ENCODE peak calls at places on chromosome 17, in four cellular contexts. A, K, P and I are unnamed samples.

GRCh38 chr17:32289454-32289853 is 23.8 kb downstream of the RHBDL3 start:
- DNase-seq in K (no peak), P (no peak), A (no peak), I (no peak)

GRCh38 chr17:71118039-71118438 is 948.7 kb downstream of the KCNJ2 start:
- DNase-seq in A (peak; percentile 27), K (no peak), P (peak; percentile 59), I (no peak)

GRCh38 chr17:4808378-4808767 is 1.4 kb downstream of the PLD2 start:
- DNase-seq in A (peak; percentile 19), P (peak; percentile 71), K (no peak), I (no peak)

GRCh38 chr17:2253768-2254406 is 49.7 kb downstream of the SMG6 start:
- DNase-seq in P (no peak), K (no peak), A (no peak), I (no peak)

GRCh38 chr17:81420769-81421462 is 25.7 kb downstream of the BAHCC1 start:
- DNase-seq in P (peak; percentile 76), A (no peak), K (no peak), I (no peak)

GRCh38 chr17:60169921-60170817 is 20.4 kb downstream of the CA4 start:
- DNase-seq in K (no peak), A (no peak), P (no peak), I (no peak)

GRCh38 chr17:42989726-42990652 is 8.2 kb upstream of the RPL27 start:
- DNase-seq in K (no peak), P (no peak), A (no peak), I (no peak)

GRCh38 chr17:40558651-40559015 is 6.6 kb downstream of the CCR7 start:
- DNase-seq in A (no peak), K (peak; percentile 6), P (no peak), I (no peak)

GRCh38 chr17:36535669-36536081 is 888 bp downstream of the PIGW start:
- DNase-seq in A (no peak), K (no peak), P (no peak), I (no peak)

GRCh38 chr17:7019406-7019805 is 3.4 kb upstream of the BCL6B start:
- DNase-seq in K (no peak), A (no peak), P (no peak), I (no peak)

GRCh38 chr17:74290340-74290739 is 16.3 kb downstream of the DNAI2 start:
- DNase-seq in P (no peak), K (no peak), A (no peak), I (no peak)

GRCh38 chr17:76948726-76949342 is 80.6 kb downstream of the MGAT5B start:
- DNase-seq in K (no peak), A (no peak), P (no peak), I (no peak)

GRCh38 chr17:76572201-76572910 is 13.3 kb downstream of the ST6GALNAC2 start:
- DNase-seq in A (no peak), P (no peak), K (no peak), I (no peak)

GRCh38 chr17:75764711-75765421 is at the start of gene GALK1:
- DNase-seq in A (peak; percentile 73), K (peak; percentile 58), P (peak; percentile 75), I (no peak)

GRCh38 chr17:76237859-76238313 is 2.4 kb downstream of the RNF157 start:
- DNase-seq in K (no peak), A (no peak), P (no peak), I (no peak)

GRCh38 chr17:40791808-40792436 is 7.8 kb downstream of the KRT28 start:
- DNase-seq in P (no peak), A (no peak), K (no peak), I (no peak)

GRCh38 chr17:37276475-37276874 is 99.3 kb upstream of the C17orf78 start:
- DNase-seq in P (no peak), A (peak; percentile 49), K (no peak), I (no peak)

GRCh38 chr17:43416998-43417891 is 18.5 kb downstream of the ARL4D start:
- DNase-seq in P (peak; percentile 18), A (no peak), K (no peak), I (no peak)

GRCh38 chr17:45906237-45906636 is 11.9 kb downstream of the MAPT start:
- DNase-seq in P (no peak), A (no peak), K (no peak), I (no peak)

GRCh38 chr17:31007695-31008373 is 37.0 kb downstream of the RNF135 start:
- DNase-seq in A (no peak), P (no peak), K (no peak), I (no peak)

GRCh38 chr17:49360796-49361128 is 1.3 kb downstream of the ZNF652 start:
- DNase-seq in K (no peak), A (peak; percentile 20), P (no peak), I (no peak)

GRCh38 chr17:4498461-4499397 is at the start of gene SPNS2:
- DNase-seq in A (peak; percentile 84), P (peak; percentile 73), K (peak; percentile 40), I (no peak)

GRCh38 chr17:4440690-4441686 is 7.2 kb downstream of the SPNS3 start:
- DNase-seq in A (no peak), K (no peak), P (no peak), I (no peak)

GRCh38 chr17:15311996-15312395 is 29.4 kb downstream of the TEKT3 start:
- DNase-seq in P (no peak), K (no peak), A (no peak), I (no peak)

GRCh38 chr17:59707971-59708425 is 544 bp downstream of the VMP1 start:
- DNase-seq in K (no peak), A (no peak), P (no peak), I (no peak)

GRCh38 chr17:8249621-8250020 is 532 bp downstream of the PFAS start:
- DNase-seq in K (no peak), A (no peak), P (no peak), I (no peak)

GRCh38 chr17:40510328-40510648 is 8.9 kb upstream of the TNS4 start:
- DNase-seq in P (no peak), A (peak; percentile 88), K (no peak), I (no peak)

GRCh38 chr17:82887255-82888164 is 47.7 kb upstream of the ZNF750 start:
- DNase-seq in A (no peak), K (no peak), P (no peak), I (no peak)

GRCh38 chr17:66533572-66533971 is 231.2 kb downstream of the PRKCA start:
- DNase-seq in K (peak; percentile 14), P (peak; percentile 13), A (no peak), I (no peak)

GRCh38 chr17:38598995-38599394 is 6.8 kb downstream of the SRCIN1 start:
- DNase-seq in K (no peak), P (no peak), A (no peak), I (no peak)